ENCODE peak calls at places on chromosomes 1 and 21, in four cellular contexts. M is H1, O is SK-N-SH, Y is K562. W is an unnamed sample.

GRCh38 chr21:45464309-45464708 is 59.3 kb downstream of the COL18A1 start:
- DNase-seq in M (no peak), O (no peak), Y (no peak), W (no peak)

GRCh38 chr1:226672217-226672838 is 66.8 kb downstream of the ITPKB start:
- DNase-seq in M (no peak), O (no peak), Y (no peak), W (no peak)

GRCh38 chr1:215226755-215227154 is 144.2 kb downstream of the KCNK2 start:
- DNase-seq in M (no peak), O (no peak), Y (no peak), W (no peak)

GRCh38 chr21:33729631-33730030 is 87.3 kb downstream of the ITSN1 start:
- DNase-seq in M (no peak), O (no peak), Y (no peak), W (no peak)

GRCh38 chr1:18398791-18399551 is 81.8 kb upstream of the KLHDC7A start:
- DNase-seq in M (no peak), O (no peak), Y (no peak), W (peak)

GRCh38 chr1:15156807-15157380 is 3.3 kb downstream of the TMEM51 start:
- DNase-seq in M (no peak), O (no peak), Y (no peak), W (no peak)

GRCh38 chr1:31218705-31219104 is 21.0 kb downstream of the NKAIN1 start:
- DNase-seq in M (no peak), O (peak), Y (no peak), W (no peak)

GRCh38 chr1:4380564-4381168 is 273.7 kb upstream of the AJAP1 start:
- DNase-seq in M (no peak), O (no peak), Y (no peak), W (no peak)

GRCh38 chr1:224447251-224447650 is 12.7 kb upstream of the WDR26 start:
- DNase-seq in M (no peak), O (no peak), Y (no peak), W (no peak)

GRCh38 chr1:54272772-54273091 is 72.8 kb downstream of the MRPL37 start:
- DNase-seq in M (no peak), O (no peak), Y (no peak), W (no peak)

GRCh38 chr21:42565206-42565810 is 51.7 kb downstream of the SLC37A1 start:
- DNase-seq in M (no peak), O (no peak), Y (no peak), W (no peak)

GRCh38 chr1:191368891-191369654 is 789.2 kb upstream of the RGS18 start:
- DNase-seq in M (no peak), O (no peak), Y (peak), W (no peak)

GRCh38 chr1:10779841-10780240 is 16.6 kb downstream of the CASZ1 start:
- DNase-seq in M (no peak), O (no peak), Y (no peak), W (no peak)

GRCh38 chr21:31198575-31198974 is 145.5 kb downstream of the TIAM1 start:
- DNase-seq in M (no peak), O (peak), Y (peak), W (no peak)

GRCh38 chr1:172745014-172745413 is 86.1 kb downstream of the FASLG start:
- DNase-seq in M (no peak), O (peak), Y (peak), W (no peak)

GRCh38 chr21:45262616-45263015 is 25.1 kb downstream of the POFUT2 start:
- DNase-seq in M (no peak), O (peak), Y (no peak), W (no peak)

GRCh38 chr1:113307771-113308451 is 82.4 kb upstream of the MAGI3 start:
- DNase-seq in M (no peak), O (no peak), Y (no peak), W (no peak)

GRCh38 chr21:32994305-32994704 is 31.4 kb upstream of the OLIG2 start:
- DNase-seq in M (no peak), O (peak), Y (peak), W (no peak)

GRCh38 chr1:180911640-180912161 is 996 bp upstream of the KIAA1614 start:
- DNase-seq in M (no peak), O (peak), Y (no peak), W (no peak)

GRCh38 chr1:182183606-182184005 is 122.1 kb upstream of the ZNF648 start:
- DNase-seq in M (no peak), O (no peak), Y (no peak), W (no peak)

GRCh38 chr1:165129568-165130164 is 226.8 kb downstream of the LMX1A start:
- DNase-seq in M (peak), O (peak), Y (peak), W (peak)

GRCh38 chr1:43048601-43049011 is 89.9 kb upstream of the SLC2A1 start:
- DNase-seq in M (no peak), O (no peak), Y (no peak), W (no peak)

GRCh38 chr1:18606443-18607288 is 24.0 kb upstream of the PAX7 start:
- DNase-seq in M (no peak), O (no peak), Y (no peak), W (no peak)

GRCh38 chr1:204080163-204080903 is 7.4 kb downstream of the SOX13 start:
- DNase-seq in M (peak), O (peak), Y (peak), W (peak)

GRCh38 chr1:31310131-31310530 is 13.3 kb downstream of the ZCCHC17 start:
- DNase-seq in M (no peak), O (no peak), Y (no peak), W (no peak)

GRCh38 chr1:1358433-1359201 is at the start of gene MXRA8:
- DNase-seq in M (no peak), O (no peak), Y (peak), W (no peak)

GRCh38 chr1:153506831-153507413 is 28.9 kb downstream of the S100A6 start:
- DNase-seq in M (no peak), O (no peak), Y (no peak), W (no peak)

GRCh38 chr1:18160290-18160942 is 52.8 kb downstream of the IGSF21 start:
- DNase-seq in M (no peak), O (no peak), Y (no peak), W (no peak)

GRCh38 chr21:46066843-46067331 is 31.0 kb upstream of the COL6A2 start:
- DNase-seq in M (no peak), O (no peak), Y (no peak), W (no peak)

GRCh38 chr1:2174348-2175054 is 20.1 kb downstream of the FAAP20 start:
- DNase-seq in M (peak), O (peak), Y (peak), W (peak)

GRCh38 chr1:203555046-203555445 is 61.1 kb downstream of the OPTC start:
- DNase-seq in M (no peak), O (no peak), Y (no peak), W (no peak)

GRCh38 chr1:78493456-78493855 is 2.7 kb downstream of the PTGFR start:
- DNase-seq in M (no peak), O (no peak), Y (no peak), W (no peak)

GRCh38 chr1:160961419-160961818 is 6.8 kb upstream of the ITLN2 start:
- DNase-seq in M (no peak), O (no peak), Y (no peak), W (no peak)

GRCh38 chr1:201142854-201143725 is 11.2 kb downstream of the TMEM9 start:
- DNase-seq in M (no peak), O (no peak), Y (no peak), W (no peak)

GRCh38 chr1:197424467-197424866 is 156.4 kb downstream of the CRB1 start:
- DNase-seq in M (no peak), O (no peak), Y (no peak), W (no peak)

GRCh38 chr1:66271216-66271903 is 262.6 kb upstream of the SGIP1 start:
- DNase-seq in M (peak), O (peak), Y (no peak), W (peak)

GRCh38 chr1:1079408-1080121 is 5.5 kb upstream of the RNF223 start:
- DNase-seq in M (no peak), O (peak), Y (peak), W (peak)

GRCh38 chr1:61869691-61870109 is 127.4 kb downstream of the PATJ start:
- DNase-seq in M (no peak), O (no peak), Y (no peak), W (no peak)

GRCh38 chr1:41545996-41546938 is 61.8 kb upstream of the EDN2 start:
- DNase-seq in M (no peak), O (no peak), Y (no peak), W (no peak)

DNA sequence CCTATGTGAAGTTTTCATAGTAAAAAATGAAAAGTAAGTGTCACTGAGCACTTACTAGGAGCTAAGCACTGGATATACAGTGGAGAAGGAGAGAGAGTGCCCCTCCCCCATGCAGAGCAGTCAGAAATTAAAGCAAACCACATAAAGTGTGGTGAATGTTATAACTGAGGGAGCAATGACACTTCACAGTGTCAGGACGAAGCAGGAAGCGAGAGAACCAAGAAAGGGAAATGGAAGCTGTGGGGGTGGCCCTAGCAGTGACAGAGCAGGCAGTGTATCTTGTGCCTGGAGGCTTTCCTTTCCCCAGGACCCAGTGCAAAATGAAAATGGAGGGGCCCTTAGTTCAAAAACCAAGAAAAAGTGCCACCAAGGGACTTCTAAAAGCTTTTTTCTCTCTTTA is 21.5 kb upstream of the RCAN3 start:
- DNase-seq in M (no peak), O (no peak), Y (peak), W (no peak)
- TF ChIP-seq TEAD4 in M (no peak), O (no peak), Y (no peak), W (no peak)

GRCh38 chr1:28812669-28813468 is 899 bp downstream of the OPRD1 start:
- DNase-seq in M (no peak), O (peak), Y (no peak), W (no peak)
- TF ChIP-seq USF2 in M (no peak), O (no peak), Y (no peak), W (no peak)

GRCh38 chr1:243729956-243730355 is 120.1 kb downstream of the AKT3 start:
- DNase-seq in M (no peak), O (no peak), Y (peak), W (no peak)
- TF ChIP-seq TEAD4 in M (no peak), O (no peak), Y (no peak), W (no peak)

DNA sequence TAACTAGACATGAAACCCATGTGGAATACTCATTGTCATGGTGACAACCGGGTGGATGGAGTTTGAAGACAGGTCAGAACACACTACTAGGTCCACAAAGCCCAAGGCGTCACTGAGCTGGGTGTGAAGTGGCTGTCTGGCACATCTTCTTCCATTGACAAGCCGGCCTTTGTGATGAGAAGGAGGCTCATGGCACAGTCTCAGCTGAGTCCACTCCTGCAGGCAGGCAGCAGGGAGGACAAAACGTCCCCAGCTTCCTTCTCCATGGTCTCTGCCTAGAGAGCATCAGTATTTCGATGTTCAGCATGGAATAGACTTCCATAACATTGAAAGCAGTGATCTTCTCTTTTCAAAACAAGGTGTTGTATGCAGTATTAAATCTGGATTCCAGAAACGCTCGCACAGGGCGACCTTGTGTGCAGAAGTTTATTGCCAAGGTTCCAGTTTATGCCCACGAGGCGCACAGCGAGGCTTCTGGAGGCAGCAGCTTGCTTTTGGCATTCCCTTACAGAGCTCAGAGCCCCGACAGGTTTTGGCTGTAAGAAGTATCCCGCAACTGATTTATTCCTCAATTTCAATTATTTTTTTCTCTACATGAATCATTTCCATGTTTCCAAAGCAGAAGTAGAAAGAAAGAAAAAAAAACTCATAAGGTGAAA is 104.3 kb downstream of the SIM2 start:
- DNase-seq in M (no peak), O (no peak), Y (no peak), W (no peak)
- TF ChIP-seq USF2 in M (no peak), O (no peak), Y (no peak), W (no peak)

DNA sequence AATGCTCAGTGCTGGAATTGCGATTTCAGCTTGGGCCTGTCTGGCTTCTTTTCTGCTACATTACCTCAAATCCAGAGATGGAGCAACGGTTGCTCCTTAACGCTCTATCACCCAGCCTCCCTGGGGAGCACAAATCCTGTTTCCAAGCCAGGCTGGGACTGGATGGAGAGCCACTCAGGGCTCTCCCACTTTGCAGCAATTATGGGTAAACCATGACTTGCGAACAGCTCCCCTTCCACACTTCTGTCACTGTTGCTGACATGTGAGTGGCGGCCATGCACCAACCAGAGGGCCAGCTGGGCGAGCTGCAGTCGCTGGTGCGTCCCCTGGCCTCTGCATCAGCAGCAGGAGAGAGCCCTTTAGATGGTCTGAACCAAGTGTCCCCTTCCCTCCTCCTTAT is 65.1 kb upstream of the RAB4A start:
- DNase-seq in M (no peak), O (no peak), Y (no peak), W (no peak)
- TF ChIP-seq TEAD4 in M (no peak), O (no peak), Y (no peak), W (no peak)

GRCh38 chr1:169995993-169996392 is 78.5 kb downstream of the KIFAP3 start:
- DNase-seq in M (no peak), O (no peak), Y (no peak), W (no peak)

GRCh38 chr1:170001266-170001665 is 73.2 kb downstream of the KIFAP3 start:
- DNase-seq in M (no peak), O (no peak), Y (no peak), W (no peak)

GRCh38 chr1:169999357-169999756 is 75.1 kb downstream of the KIFAP3 start:
- DNase-seq in M (no peak), O (no peak), Y (no peak), W (no peak)
- TF ChIP-seq USF2 in M (no peak), O (no peak), Y (no peak), W (no peak)

GRCh38 chr1:32828341-32828740 is 10.9 kb downstream of the S100PBP start:
- DNase-seq in M (no peak), O (peak), Y (no peak), W (no peak)
- TF ChIP-seq TEAD4 in M (no peak), O (no peak), Y (no peak), W (no peak)

GRCh38 chr1:24464378-24464770 is 38.3 kb upstream of the RCAN3 start:
- DNase-seq in M (peak), O (no peak), Y (no peak), W (peak)
- TF ChIP-seq USF2 in M (no peak), O (no peak), Y (no peak), W (no peak)

DNA sequence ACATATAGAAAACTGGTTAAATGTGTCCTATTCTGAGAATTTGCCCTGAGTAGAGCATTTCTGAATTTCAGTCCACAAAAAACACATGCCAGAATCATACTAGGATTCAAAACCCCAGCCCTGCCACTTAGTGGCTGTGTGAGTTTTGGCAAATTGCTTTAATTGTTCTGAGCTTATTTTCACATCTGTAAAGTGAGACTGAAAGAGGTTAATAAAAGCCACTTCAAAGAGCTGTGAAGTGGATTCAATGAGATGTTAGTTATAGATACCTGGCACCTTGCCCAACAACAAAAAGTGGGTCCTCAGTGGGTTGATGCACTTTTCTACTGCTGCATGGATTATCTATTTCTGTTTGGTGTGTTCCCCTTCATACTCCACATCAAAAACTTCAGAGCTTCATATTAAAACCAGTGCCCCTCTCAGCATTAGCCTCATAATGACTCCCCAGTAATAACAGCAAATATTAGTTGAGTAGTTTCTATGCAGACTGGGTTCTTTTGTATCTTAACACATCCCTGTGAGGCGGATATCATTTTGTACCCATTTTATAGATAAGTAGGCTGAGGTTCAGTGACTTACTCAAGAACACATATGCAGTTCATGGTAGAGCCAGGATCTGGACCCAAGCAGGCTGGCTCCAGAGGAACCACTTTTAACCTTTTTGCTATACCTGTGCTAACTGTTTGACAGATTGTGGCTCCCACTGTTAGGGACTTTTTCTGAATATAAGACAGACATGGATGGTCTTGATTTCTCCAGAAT is 14.2 kb upstream of the ADORA3 start:
- DNase-seq in M (no peak), O (no peak), Y (no peak), W (no peak)
- TF ChIP-seq TEAD4 in M (no peak), O (no peak), Y (no peak), W (no peak)

W was measured in WTC11.